ENCODE peak calls at places on chromosomes 4 and X, in ten cellular contexts. I is ecto neural progenitor cell; L is posterior vena cava; B is GM23248; J is amygdala; R is esophagus muscularis mucosa; V is GM04503; P is substantia nigra; F is psoas muscle; N is stimulated activated CD8-positive, alpha-beta memory T cell treated with anti-CD3 and anti-CD28 coated beads, Interleukin-2, amount 100 ng/mL, for 48 hours. Z is an unnamed sample.

GRCh38 chr4:123248260-123248659 is 148.3 kb upstream of the SPRY1 start:
- DNase-seq in I (no peak), L (no peak), B (peak), J (no peak), R (no peak), V (peak), P (no peak), F (no peak), N (no peak), Z (no peak)

GRCh38 chr4:131974730-131975129 is 1174.4 kb upstream of the PCDH10 start:
- DNase-seq in I (no peak), L (no peak), B (peak), J (no peak), R (no peak), V (no peak), P (no peak), F (no peak), N (no peak), Z (no peak)

GRCh38 chrX:80573275-80573674 is 153.0 kb downstream of the TENT5D start:
- DNase-seq in I (no peak), L (no peak), B (no peak), J (no peak), R (no peak), V (no peak), P (no peak), F (no peak), N (no peak), Z (no peak)

GRCh38 chrX:147838465-147839131 is 73.1 kb upstream of the FMR1 start:
- DNase-seq in I (no peak), L (no peak), B (peak), J (no peak), R (no peak), V (no peak), P (no peak), F (no peak), N (no peak), Z (no peak)

GRCh38 chr4:20456416-20456815 is 204.7 kb downstream of the SLIT2 start:
- DNase-seq in I (no peak), L (no peak), B (peak), J (no peak), R (no peak), V (no peak), P (no peak), F (no peak), N (no peak), Z (no peak)

GRCh38 chr4:98617358-98618047 is 40.9 kb downstream of the TSPAN5 start:
- DNase-seq in I (no peak), L (no peak), B (no peak), J (no peak), R (peak), V (no peak), P (no peak), F (no peak), N (no peak), Z (no peak)

GRCh38 chr4:40255722-40256281 is 59.0 kb downstream of the RHOH start:
- DNase-seq in I (no peak), L (no peak), B (peak), J (no peak), R (no peak), V (peak), P (no peak), F (no peak), N (no peak), Z (no peak)

GRCh38 chr4:138110815-138111214 is 131.3 kb downstream of the SLC7A11 start:
- DNase-seq in I (no peak), L (no peak), B (peak), J (no peak), R (no peak), V (no peak), P (no peak), F (no peak), N (no peak), Z (no peak)

GRCh38 chr4:152524429-152524828 is 11.5 kb downstream of the FBXW7 start:
- DNase-seq in I (no peak), L (no peak), B (no peak), J (no peak), R (no peak), V (no peak), P (no peak), F (no peak), N (no peak), Z (no peak)

GRCh38 chr4:73603854-73604584 is 16.2 kb downstream of the RASSF6 start:
- DNase-seq in I (no peak), L (no peak), B (no peak), J (no peak), R (no peak), V (no peak), P (no peak), F (no peak), N (no peak), Z (no peak)

GRCh38 chr4:20192754-20193521 is 58.8 kb upstream of the SLIT2 start:
- DNase-seq in I (no peak), L (no peak), B (peak), J (no peak), R (no peak), V (no peak), P (no peak), F (no peak), N (no peak), Z (no peak)

GRCh38 chrX:75155830-75156525 is at the start of gene ABCB7:
- DNase-seq in I (peak), L (no peak), B (peak), J (peak), R (no peak), V (peak), P (peak), F (peak), N (peak), Z (peak)

GRCh38 chrX:134990475-134991473 is at the start of gene SMIM10:
- DNase-seq in I (peak), L (peak), B (peak), J (peak), R (peak), V (no peak), P (no peak), F (peak), N (peak), Z (no peak)

GRCh38 chrX:65035451-65035779 is 59.2 kb upstream of the ZC4H2 start:
- DNase-seq in I (peak), L (peak), B (peak), J (peak), R (no peak), V (peak), P (no peak), F (peak), N (peak), Z (no peak)

GRCh38 chrX:115940888-115941332 is 229.6 kb upstream of the AGTR2 start:
- DNase-seq in I (peak), L (peak), B (peak), J (peak), R (no peak), V (peak), P (peak), F (peak), N (no peak), Z (peak)

GRCh38 chrX:40531056-40531826 is 49.5 kb upstream of the ATP6AP2 start:
- DNase-seq in I (no peak), L (no peak), B (no peak), J (no peak), R (no peak), V (no peak), P (no peak), F (no peak), N (no peak), Z (no peak)

GRCh38 chr4:26893491-26893890 is 32.9 kb downstream of the STIM2 start:
- DNase-seq in I (no peak), L (no peak), B (no peak), J (no peak), R (no peak), V (no peak), P (no peak), F (no peak), N (no peak), Z (no peak)

GRCh38 chrX:5650904-5651303 is 577.8 kb downstream of the NLGN4X start:
- DNase-seq in I (no peak), L (no peak), B (no peak), J (no peak), R (no peak), V (no peak), P (no peak), F (no peak), N (no peak), Z (no peak)

GRCh38 chrX:39766085-39766726 is 331.6 kb downstream of the BCOR start:
- DNase-seq in I (no peak), L (no peak), B (no peak), J (no peak), R (no peak), V (no peak), P (no peak), F (no peak), N (no peak), Z (peak)

GRCh38 chr4:30989508-30989907 is 269.3 kb downstream of the PCDH7 start:
- DNase-seq in I (no peak), L (no peak), B (no peak), J (no peak), R (no peak), V (no peak), P (no peak), F (no peak), N (no peak), Z (no peak)

GRCh38 chr4:16205298-16206164 is 20.7 kb downstream of the TAPT1 start:
- DNase-seq in I (no peak), L (no peak), B (peak), J (no peak), R (no peak), V (no peak), P (no peak), F (no peak), N (no peak), Z (no peak)

GRCh38 chrX:106481341-106481740 is 130.4 kb upstream of the RADX start:
- DNase-seq in I (peak), L (no peak), B (peak), J (peak), R (no peak), V (peak), P (peak), F (no peak), N (no peak), Z (peak)

GRCh38 chr4:10321931-10322330 is 135.3 kb downstream of the ZNF518B start:
- DNase-seq in I (no peak), L (no peak), B (no peak), J (no peak), R (no peak), V (no peak), P (no peak), F (no peak), N (no peak), Z (no peak)

GRCh38 chr4:100631281-100631968 is 113.6 kb upstream of the EMCN start:
- DNase-seq in I (no peak), L (no peak), B (no peak), J (no peak), R (no peak), V (no peak), P (no peak), F (no peak), N (no peak), Z (no peak)

GRCh38 chrX:15930585-15930984 is 76.0 kb upstream of the AP1S2 start:
- DNase-seq in I (no peak), L (no peak), B (peak), J (no peak), R (no peak), V (peak), P (no peak), F (no peak), N (no peak), Z (no peak)

GRCh38 chrX:136865270-136866168 is 15.0 kb downstream of the RBMX start:
- DNase-seq in I (no peak), L (no peak), B (no peak), J (no peak), R (no peak), V (no peak), P (no peak), F (no peak), N (no peak), Z (no peak)

GRCh38 chr4:172898715-172899114 is 269.9 kb upstream of the GALNT7 start:
- DNase-seq in I (no peak), L (peak), B (no peak), J (no peak), R (no peak), V (no peak), P (no peak), F (no peak), N (no peak), Z (no peak)

GRCh38 chrX:47321386-47321785 is 49.0 kb upstream of the ZNF157 start:
- DNase-seq in I (peak), L (peak), B (peak), J (peak), R (no peak), V (no peak), P (peak), F (peak), N (no peak), Z (no peak)

GRCh38 chr4:149211961-149212360 is 603.7 kb downstream of the IQCM start:
- DNase-seq in I (no peak), L (no peak), B (no peak), J (no peak), R (no peak), V (no peak), P (no peak), F (no peak), N (no peak), Z (no peak)